ENCODE peak calls at places on chromosome X, in five cellular contexts. P is nephron progenitor cell; S is EH; Q is stimulated activated CD4-positive, alpha-beta T cell treated with anti-CD3 and anti-CD28 coated beads, Interleukin-15, amount 100 ng/mL, for 24 hours; B is activated naive CD4-positive, alpha-beta T cell. N is an unnamed sample.
A peak's percentile ranks its signal among the peaks of the same experiment; 100 is the strongest.

GRCh38 chrX:46582325-46582724 is 8.8 kb downstream of the CHST7 start:
- DNase-seq in P (no peak), S (peak; percentile 78), Q (no peak), B (no peak), N (no peak)

GRCh38 chrX:44152867-44153266 is 179.7 kb upstream of the NDP start:
- DNase-seq in P (no peak), S (no peak), Q (no peak), B (no peak), N (no peak)

GRCh38 chrX:11113731-11114130 is 2.6 kb downstream of the HCCS start:
- DNase-seq in P (no peak), S (peak; percentile 59), Q (no peak), B (no peak), N (no peak)

GRCh38 chrX:37608156-37608555 is 36.7 kb downstream of the LANCL3 start:
- DNase-seq in P (no peak), S (no peak), Q (no peak), B (no peak), N (no peak)

GRCh38 chrX:154351183-154352011 is 23.0 kb downstream of the FLNA start:
- DNase-seq in P (no peak), S (peak; percentile 16), Q (no peak), B (no peak), N (no peak)

GRCh38 chrX:41381685-41382084 is 47.7 kb downstream of the DDX3X start:
- DNase-seq in P (no peak), S (peak; percentile 91), Q (no peak), B (no peak), N (no peak)

GRCh38 chrX:456925-457768 is 70.4 kb upstream of the PPP2R3B start:
- DNase-seq in P (no peak), S (no peak), Q (no peak), B (no peak), N (no peak)

GRCh38 chrX:46573331-46573895 is at the start of gene CHST7:
- DNase-seq in P (peak; percentile 72), S (peak; percentile 79), Q (peak; percentile 73), B (no peak), N (peak; percentile 9)

GRCh38 chrX:3815896-3816664 is 102.6 kb upstream of the PRKX start:
- DNase-seq in P (peak; percentile 62), S (peak; percentile 53), Q (peak; percentile 55), B (no peak), N (peak; percentile 6)

GRCh38 chrX:9164086-9164485 is 130.2 kb upstream of the FAM9B start:
- DNase-seq in P (no peak), S (peak; percentile 21), Q (no peak), B (no peak), N (no peak)

GRCh38 chrX:104707572-104707971 is 141.6 kb downstream of the IL1RAPL2 start:
- DNase-seq in P (no peak), S (no peak), Q (no peak), B (no peak), N (no peak)

GRCh38 chrX:150094996-150095395 is 156.7 kb upstream of the EOLA2 start:
- DNase-seq in P (no peak), S (peak; percentile 56), Q (no peak), B (no peak), N (no peak)

GRCh38 chrX:21972721-21973120 is 32.2 kb downstream of the SMS start:
- DNase-seq in P (no peak), S (peak; percentile 85), Q (peak; percentile 36), B (no peak), N (peak; percentile 0)